ENCODE peak calls at places on chromosomes 1 and 21, in four cellular contexts. Y is SJSA1, H is pancreas, F is MM.1S. L is an unnamed sample.
A peak's percentile ranks its signal among the peaks of the same experiment; 100 is the strongest.

GRCh38 chr1:19028110-19028509 is 71.6 kb upstream of the IFFO2 start:
- DNase-seq in Y (no peak), H (no peak), F (no peak), L (no peak)

GRCh38 chr1:156062189-156062588 is 1.2 kb downstream of the RAB25 start:
- DNase-seq in Y (no peak), H (no peak), F (no peak), L (no peak)

GRCh38 chr21:42460391-42461184 is 35.4 kb downstream of the RSPH1 start:
- DNase-seq in Y (peak; percentile 33), H (no peak), F (peak; percentile 96), L (peak; percentile 20)

GRCh38 chr1:13725714-13726175 is 25.8 kb downstream of the PRDM2 start:
- DNase-seq in Y (no peak), H (no peak), F (peak; percentile 62), L (no peak)

GRCh38 chr1:39818482-39818881 is 29.8 kb upstream of the BMP8B start:
- DNase-seq in Y (no peak), H (peak; percentile 37), F (no peak), L (no peak)

GRCh38 chr1:182337736-182338571 is 53.6 kb downstream of the GLUL start:
- DNase-seq in Y (no peak), H (no peak), F (no peak), L (no peak)

GRCh38 chr1:2493218-2493617 is 17.1 kb downstream of the PLCH2 start:
- DNase-seq in Y (no peak), H (no peak), F (no peak), L (no peak)

GRCh38 chr1:115411388-115412063 is 73.5 kb upstream of the NGF start:
- DNase-seq in Y (no peak), H (no peak), F (no peak), L (no peak)

GRCh38 chr21:27571706-27572105 is 604.8 kb upstream of the ADAMTS5 start:
- DNase-seq in Y (no peak), H (no peak), F (no peak), L (no peak)

GRCh38 chr1:246750752-246751151 is 26.5 kb downstream of the SCCPDH start:
- DNase-seq in Y (no peak), H (no peak), F (no peak), L (no peak)

GRCh38 chr1:24036080-24036479 is 56.0 kb upstream of the SRSF10 start:
- DNase-seq in Y (no peak), H (no peak), F (no peak), L (no peak)

GRCh38 chr1:24321712-24322635 is 2.8 kb downstream of the GRHL3 start:
- DNase-seq in Y (peak; percentile 95), H (peak; percentile 11), F (peak; percentile 98), L (peak; percentile 91)

GRCh38 chr1:155061381-155062150 is 2.0 kb upstream of the EFNA4 start:
- DNase-seq in Y (peak; percentile 94), H (peak; percentile 81), F (peak; percentile 96), L (peak; percentile 82)

DNA sequence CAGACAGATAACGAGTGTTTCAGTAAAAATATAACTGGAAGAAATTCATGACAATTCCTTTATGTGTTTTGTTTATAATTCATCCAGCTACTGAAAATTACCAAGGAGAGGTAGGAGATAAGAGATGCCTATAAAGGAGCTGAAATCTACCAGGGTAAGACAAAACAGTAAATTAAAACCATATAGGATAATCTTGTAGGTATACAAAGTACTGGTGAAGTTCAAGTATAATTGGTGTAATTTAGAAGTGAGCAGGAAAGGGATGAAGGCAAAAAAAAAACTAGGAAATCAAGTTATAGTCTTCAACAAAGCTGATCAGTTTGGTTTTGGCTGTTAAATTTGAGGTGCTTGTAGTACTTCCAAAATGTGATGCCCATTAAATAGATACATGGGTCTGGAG is 1.2 kb upstream of the WARS2 start:
- DNase-seq in Y (no peak), H (no peak), F (no peak), L (no peak)
- H3K4me3 ChIP-seq in Y (no peak overlapping the region), H (peak overlapping the region; percentile 55), F (no peak overlapping the region), L (no peak overlapping the region)

DNA sequence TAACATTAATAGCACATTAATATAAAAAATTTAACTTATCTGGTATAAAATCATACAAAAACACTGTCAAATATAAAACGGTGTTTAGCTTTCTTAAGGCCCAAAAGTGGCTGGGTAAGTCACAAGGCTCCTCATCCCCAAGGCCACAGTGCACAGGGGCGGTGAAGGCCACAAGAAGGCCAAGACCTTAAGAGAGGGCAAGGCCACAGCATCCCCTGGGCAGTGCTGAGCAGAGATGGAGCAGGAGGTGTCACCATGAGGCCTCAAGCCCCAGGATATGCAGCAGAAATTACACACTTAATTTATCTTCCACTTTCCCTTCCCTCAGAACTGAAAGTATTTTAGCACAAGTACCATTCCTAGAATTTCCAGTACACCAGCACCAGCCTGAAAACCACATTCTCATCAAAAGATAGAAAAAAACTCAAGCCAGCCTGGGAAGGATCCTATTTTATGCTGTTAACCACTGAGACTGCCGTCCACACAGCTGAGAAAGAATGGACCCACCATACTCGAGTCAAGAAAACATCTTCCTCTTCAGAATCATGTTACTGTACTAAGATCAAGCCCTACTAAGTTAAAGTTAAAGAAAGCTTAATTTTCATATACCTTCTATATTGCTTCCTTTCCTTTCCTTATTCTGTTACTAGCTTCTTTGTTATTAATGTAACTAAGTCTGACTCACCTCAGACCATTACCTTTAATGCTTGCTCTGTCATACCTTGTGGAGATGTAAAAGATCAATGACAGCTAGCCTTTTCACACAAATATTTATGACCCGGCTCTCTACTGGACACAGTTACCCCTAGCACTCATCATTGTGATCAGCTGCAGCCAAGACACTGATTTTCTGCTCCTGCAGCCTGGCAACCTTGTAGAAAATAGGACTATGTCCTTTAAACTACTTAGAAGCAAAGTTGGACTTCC is 26.4 kb upstream of the FMO1 start:
- DNase-seq in Y (no peak), H (no peak), F (no peak), L (no peak)
- H3K4me1 ChIP-seq in Y (peaks cover 33% of the 10 kb centered on the region), H (peaks cover 12% of the 10 kb centered on the region), F (peaks cover 4% of the 10 kb centered on the region), L (peaks cover 8% of the 10 kb centered on the region)

DNA sequence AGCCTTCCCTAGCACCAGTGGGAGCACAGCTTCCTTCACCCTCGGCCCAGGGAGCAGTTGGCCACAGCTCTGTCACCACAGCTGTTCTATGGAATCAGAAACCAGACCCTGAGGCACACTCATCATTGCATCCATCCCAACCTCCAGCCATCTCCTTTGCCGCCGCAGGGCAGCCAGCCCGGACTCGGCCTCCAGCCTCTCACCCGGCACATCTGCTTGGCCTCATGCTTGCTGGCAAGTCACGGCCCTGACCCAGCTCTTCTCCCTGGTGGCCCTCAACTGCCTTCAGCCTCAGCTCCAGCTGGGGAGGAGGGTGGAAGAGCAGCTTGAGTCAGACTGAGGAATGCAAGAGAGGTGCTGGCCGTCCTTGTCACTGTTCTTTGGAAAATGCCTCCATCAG is 59.8 kb downstream of the TOR1AIP2 start:
- DNase-seq in Y (no peak), H (no peak), F (no peak), L (peak; percentile 82)
- H3K4me3 ChIP-seq in Y (no peak overlapping the region), H (no peak overlapping the region), F (no peak overlapping the region), L (no peak overlapping the region)

DNA sequence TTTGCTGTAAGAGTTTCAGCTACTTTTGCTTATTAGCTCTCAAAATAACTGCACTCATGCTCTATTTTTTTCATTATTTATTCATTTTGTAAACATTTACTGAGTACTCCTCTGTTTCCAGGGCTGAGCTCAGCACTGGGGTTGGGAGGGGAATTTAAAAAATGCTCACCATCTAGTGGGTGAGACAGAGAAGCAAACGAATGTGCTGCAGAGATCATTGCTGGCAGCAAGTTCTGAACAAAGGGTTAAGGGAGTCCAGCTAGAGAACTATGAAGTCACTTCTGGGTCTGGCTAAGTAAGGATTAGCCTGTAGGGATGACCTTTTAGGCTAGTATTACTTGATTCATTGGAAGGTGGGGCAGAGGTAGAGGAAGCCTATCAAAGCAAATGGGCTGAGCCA is 99.1 kb upstream of the ZNF644 start:
- DNase-seq in Y (no peak), H (no peak), F (no peak), L (no peak)
- H3K4me1 ChIP-seq in Y (peaks cover 4% of the 10 kb centered on the region), H (no peaks in the 10 kb centered on the region), F (no peaks in the 10 kb centered on the region), L (peaks cover 14% of the 10 kb centered on the region)

L was measured in upper lobe of left lung.